ENCODE peak calls at places on chromosomes 1 and 21, in four cellular contexts. L is K562, D is Panc1, C is HepG2. J is an unnamed sample.
A peak's percentile ranks its signal among the peaks of the same experiment; 100 is the strongest.

GRCh38 chr1:222404710-222405109 is 143.2 kb downstream of the HHIPL2 start:
- DNase-seq in L (no peak), C (no peak), D (no peak), J (no peak)

GRCh38 chr1:212951058-212951923 is 950 bp downstream of the VASH2 start:
- DNase-seq in C (no peak), L (no peak), D (no peak), J (no peak)

GRCh38 chr1:33119532-33120217 is 38.7 kb downstream of the AZIN2 start:
- DNase-seq in D (no peak), L (no peak), C (peak; percentile 30), J (no peak)

GRCh38 chr1:14698206-14698605 is 99.7 kb downstream of the KAZN start:
- DNase-seq in C (no peak), D (no peak), L (no peak), J (no peak)

GRCh38 chr1:166176416-166176815 is 9.6 kb upstream of the FAM78B start:
- DNase-seq in L (no peak), C (no peak), D (no peak), J (no peak)

GRCh38 chr1:906532-907420 is 16.9 kb upstream of the SAMD11 start:
- DNase-seq in L (no peak), D (no peak), C (no peak), J (peak; percentile 46)

GRCh38 chr21:42566524-42567180 is 53.0 kb downstream of the SLC37A1 start:
- DNase-seq in D (no peak), L (no peak), C (no peak), J (no peak)

GRCh38 chr21:33434770-33435360 is 31.7 kb downstream of the IFNGR2 start:
- DNase-seq in D (no peak), C (no peak), L (no peak), J (no peak)

GRCh38 chr1:199083680-199084079 is 444.8 kb downstream of the PTPRC start:
- DNase-seq in D (no peak), C (no peak), L (no peak), J (no peak)

GRCh38 chr1:27887215-27888035 is 15.1 kb downstream of the THEMIS2 start:
- DNase-seq in C (no peak), L (no peak), D (no peak), J (no peak)

GRCh38 chr1:159598196-159598595 is 10.6 kb downstream of the APCS start:
- DNase-seq in L (no peak), C (peak; percentile 18), D (no peak), J (no peak)

GRCh38 chr1:169809370-169810095 is 14.8 kb upstream of the METTL18 start:
- DNase-seq in L (peak; percentile 46), C (peak; percentile 29), D (no peak), J (peak; percentile 21)

GRCh38 chr1:31708324-31708723 is 4.5 kb upstream of the COL16A1 start:
- DNase-seq in L (no peak), C (no peak), D (no peak), J (no peak)

GRCh38 chr1:2127181-2128145 is 67.1 kb downstream of the FAAP20 start:
- DNase-seq in D (no peak), C (no peak), L (no peak), J (no peak)

GRCh38 chr1:35959304-35959703 is 28.4 kb downstream of the AGO3 start:
- DNase-seq in C (no peak), L (no peak), D (no peak), J (no peak)

GRCh38 chr1:29290414-29290980 is 54.2 kb downstream of the PTPRU start:
- DNase-seq in C (no peak), D (no peak), L (no peak), J (no peak)

GRCh38 chr21:46551636-46552241 is 53.1 kb downstream of the S100B start:
- DNase-seq in C (no peak), L (no peak), D (no peak), J (no peak)

GRCh38 chr1:102790997-102791396 is 317.3 kb downstream of the COL11A1 start:
- DNase-seq in D (no peak), C (no peak), L (no peak), J (peak; percentile 6)

GRCh38 chr1:59393211-59394180 is 96.6 kb downstream of the FGGY start:
- DNase-seq in L (peak; percentile 16), D (no peak), C (peak; percentile 50), J (no peak)

GRCh38 chr1:18900303-18900841 is 2.0 kb downstream of the ALDH4A1 start:
- DNase-seq in C (peak; percentile 94), D (no peak), L (no peak), J (no peak)

GRCh38 chr1:12171206-12172041 is 4.6 kb downstream of the TNFRSF1B start:
- DNase-seq in L (no peak), D (no peak), C (no peak), J (no peak)

GRCh38 chr1:67559222-67559700 is 125.7 kb upstream of the GADD45A start:
- DNase-seq in D (no peak), L (peak; percentile 63), C (no peak), J (no peak)

GRCh38 chr1:224459051-224459450 is 24.5 kb upstream of the WDR26 start:
- DNase-seq in L (no peak), C (no peak), D (no peak), J (no peak)

GRCh38 chr1:117364240-117364639 is 3.0 kb upstream of the MAN1A2 start:
- DNase-seq in L (no peak), D (no peak), C (no peak), J (no peak)

GRCh38 chr1:63703661-63704060 is 70.2 kb upstream of the ROR1 start:
- DNase-seq in L (no peak), D (no peak), C (no peak), J (no peak)

GRCh38 chr1:15876357-15876756 is 28.9 kb downstream of the SPEN start:
- DNase-seq in L (peak; percentile 55), C (no peak), D (no peak), J (no peak)

GRCh38 chr21:35963920-35964451 is 96.3 kb downstream of the SETD4 start:
- DNase-seq in L (no peak), C (no peak), D (no peak), J (no peak)

GRCh38 chr1:221706191-221706590 is 35.7 kb downstream of the DUSP10 start:
- DNase-seq in L (no peak), C (no peak), D (no peak), J (no peak)

GRCh38 chr1:225460737-225461532 is 33.1 kb upstream of the LBR start:
- DNase-seq in L (no peak), C (no peak), D (no peak), J (no peak)

GRCh38 chr1:25896266-25896665 is 10.0 kb downstream of the STMN1 start:
- DNase-seq in L (no peak), C (no peak), D (no peak), J (no peak)

GRCh38 chr21:33518899-33519298 is 23.0 kb downstream of the GART start:
- DNase-seq in L (no peak), D (no peak), C (no peak), J (no peak)

GRCh38 chr1:51570063-51570720 is 46.7 kb upstream of the OSBPL9 start:
- DNase-seq in C (no peak), L (no peak), D (no peak), J (no peak)

GRCh38 chr1:29546496-29546895 is 310.2 kb downstream of the PTPRU start:
- DNase-seq in D (no peak), L (no peak), C (no peak), J (no peak)

GRCh38 chr1:90945287-90945686 is 76.5 kb downstream of the ZNF644 start:
- DNase-seq in C (no peak), D (no peak), L (no peak), J (no peak)

GRCh38 chr21:46098303-46099141 is 610 bp downstream of the COL6A2 start:
- DNase-seq in C (no peak), D (no peak), L (no peak), J (no peak)

GRCh38 chr1:219660666-219661463 is 48.0 kb upstream of the ZC3H11B start:
- DNase-seq in C (no peak), L (peak; percentile 79), D (peak; percentile 71), J (peak; percentile 87)
- TF ChIP-seq TCF7L2 in C (no peak), L (no peak), D (no peak), J (no peak)

GRCh38 chr1:92937731-92938130 is 23.5 kb downstream of the DIPK1A start:
- DNase-seq in D (no peak), L (no peak), C (no peak), J (no peak)

GRCh38 chr1:92933459-92933858 is 27.8 kb downstream of the DIPK1A start:
- DNase-seq in L (no peak), C (no peak), D (no peak), J (no peak)

GRCh38 chr1:92931691-92932090 is 29.6 kb downstream of the DIPK1A start:
- DNase-seq in C (no peak), D (no peak), L (no peak), J (no peak)

GRCh38 chr1:92936865-92937264 is 24.4 kb downstream of the DIPK1A start:
- DNase-seq in D (no peak), C (no peak), L (no peak), J (no peak)

DNA sequence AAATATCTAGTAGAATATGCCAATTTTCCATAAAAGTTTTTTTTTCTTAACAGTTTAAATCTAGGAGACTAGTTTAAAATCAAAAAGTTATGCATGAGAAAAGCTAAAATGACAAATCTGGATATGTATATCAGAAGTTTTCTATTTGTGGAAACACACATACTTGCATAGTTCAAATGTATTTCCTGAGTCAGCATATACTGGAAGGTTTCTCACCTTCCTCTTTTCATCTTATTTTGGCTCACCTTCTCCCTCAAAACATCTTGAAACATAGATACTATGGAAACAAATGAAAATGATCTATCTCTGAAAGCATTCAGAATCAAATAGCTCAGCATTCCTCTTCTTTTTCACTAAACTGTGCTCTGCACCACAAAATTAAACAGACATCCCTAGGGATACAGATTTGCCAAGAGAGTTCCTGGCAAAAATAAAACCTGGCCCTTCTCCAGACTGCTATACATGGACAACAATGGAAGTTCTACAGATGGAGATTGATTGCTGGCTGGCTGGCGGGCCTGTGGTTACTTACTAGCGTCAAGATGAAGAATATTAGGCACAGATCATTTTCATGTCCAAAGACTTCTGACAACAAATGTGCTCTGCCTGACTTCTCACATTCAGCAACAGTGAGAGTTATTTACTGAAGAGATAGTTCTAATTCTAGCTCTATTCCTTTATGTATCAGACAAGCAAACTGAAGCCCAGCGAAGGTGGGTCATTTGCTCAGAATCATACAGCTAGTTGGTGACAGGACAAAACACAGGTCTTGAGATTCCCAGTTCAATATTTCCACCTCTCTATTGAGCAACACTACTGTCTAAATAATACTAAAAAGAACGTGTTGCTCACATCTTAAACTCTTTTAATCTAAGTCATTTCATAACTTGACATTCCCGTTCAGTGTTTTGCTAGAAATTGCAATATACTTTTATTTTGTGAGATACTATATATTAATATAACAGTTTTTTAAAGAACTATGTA is 26.6 kb downstream of the DIPK1A start:
- DNase-seq in C (no peak), L (no peak), D (no peak), J (no peak)
- H3K4me3 ChIP-seq in C (no peak overlapping the region), L (no peak overlapping the region), D (no peak overlapping the region), J (no peak overlapping the region)

DNA sequence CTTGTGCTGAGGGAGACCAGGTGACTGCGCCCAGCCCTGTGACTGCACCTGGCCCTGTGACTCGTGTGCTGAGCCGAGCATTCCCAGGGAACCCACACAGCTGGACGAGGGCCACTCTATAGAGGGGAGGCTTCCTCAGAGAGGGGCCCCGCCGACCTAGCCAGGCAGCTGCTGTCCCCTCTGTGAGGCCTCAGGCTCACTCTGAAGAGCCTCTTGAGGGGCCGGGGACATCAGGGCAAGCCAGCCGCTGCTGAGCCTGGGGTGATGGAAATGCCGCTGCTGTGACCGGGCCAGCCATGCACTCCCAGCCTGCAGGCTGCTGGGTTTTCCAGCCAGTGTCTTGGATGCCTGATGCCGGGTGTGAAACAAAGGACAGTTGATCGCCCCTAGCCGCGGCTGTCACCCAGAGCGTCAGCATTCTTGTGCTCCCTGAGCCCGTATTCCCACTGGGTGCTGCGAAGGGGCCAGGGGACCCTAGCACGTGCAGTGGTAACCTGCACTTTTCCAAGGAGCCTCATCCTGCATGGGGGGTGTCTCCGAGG is 17.5 kb downstream of the PFKL start:
- DNase-seq in C (no peak), L (no peak), D (no peak), J (no peak)
- H3K27ac ChIP-seq in C (no peak overlapping the region), L (no peak overlapping the region), D (no peak overlapping the region), J (no peak overlapping the region)

GRCh38 chr1:181086926-181087325 is 1.6 kb upstream of the IER5 start:
- DNase-seq in C (no peak), D (no peak), L (no peak), J (no peak)
- TF ChIP-seq TCF7L2 in C (no peak), D (no peak), L (no peak), J (no peak)